ENCODE peak calls at places on chromosome 10, in seven cellular contexts. One of them, this sample, is unnamed.

GRCh38 chr10:15046626-15047025 is 2.9 kb downstream of the OLAH start:
- DNase-seq in IMR-90: peak
- DNase-seq in mesendoderm: peak
- DNase-seq in trophoblast cell: peak
- DNase-seq in H1: no peak
- DNase-seq in mesenchymal stem cell: peak
- DNase-seq in neuronal stem cell: no peak
- DNase-seq in this sample: no peak

GRCh38 chr10:104424719-104425118 is 71.1 kb downstream of the CFAP58 start:
- DNase-seq in IMR-90: peak
- DNase-seq in mesendoderm: no peak
- DNase-seq in trophoblast cell: no peak
- DNase-seq in H1: no peak
- DNase-seq in mesenchymal stem cell: no peak
- DNase-seq in neuronal stem cell: no peak
- DNase-seq in this sample: no peak

GRCh38 chr10:77925795-77926565 is 575 bp downstream of the DLG5 start:
- DNase-seq in IMR-90: no peak
- DNase-seq in mesendoderm: peak
- DNase-seq in trophoblast cell: peak
- DNase-seq in H1: peak
- DNase-seq in mesenchymal stem cell: peak
- DNase-seq in neuronal stem cell: peak
- DNase-seq in this sample: peak

GRCh38 chr10:97490592-97490991 is 7.6 kb downstream of the MMS19 start:
- DNase-seq in IMR-90: no peak
- DNase-seq in mesendoderm: no peak
- DNase-seq in trophoblast cell: no peak
- DNase-seq in H1: no peak
- DNase-seq in mesenchymal stem cell: no peak
- DNase-seq in neuronal stem cell: no peak
- DNase-seq in this sample: no peak

GRCh38 chr10:7913122-7913872 is 95.0 kb downstream of the TAF3 start:
- DNase-seq in IMR-90: no peak
- DNase-seq in mesendoderm: no peak
- DNase-seq in trophoblast cell: no peak
- DNase-seq in H1: no peak
- DNase-seq in mesenchymal stem cell: no peak
- DNase-seq in neuronal stem cell: no peak
- DNase-seq in this sample: no peak

GRCh38 chr10:47361293-47361692 is 13.1 kb downstream of the RBP3 start:
- DNase-seq in IMR-90: peak
- DNase-seq in mesendoderm: peak
- DNase-seq in trophoblast cell: peak
- DNase-seq in H1: peak
- DNase-seq in mesenchymal stem cell: peak
- DNase-seq in neuronal stem cell: peak
- DNase-seq in this sample: peak

GRCh38 chr10:71805776-71806705 is 32.7 kb upstream of the VSIR start:
- DNase-seq in IMR-90: no peak
- DNase-seq in mesendoderm: peak
- DNase-seq in trophoblast cell: peak
- DNase-seq in H1: peak
- DNase-seq in mesenchymal stem cell: peak
- DNase-seq in neuronal stem cell: peak
- DNase-seq in this sample: peak

GRCh38 chr10:43396928-43397624 is 11.9 kb downstream of the HNRNPF start:
- DNase-seq in IMR-90: peak
- DNase-seq in mesendoderm: peak
- DNase-seq in trophoblast cell: peak
- DNase-seq in H1: peak
- DNase-seq in mesenchymal stem cell: peak
- DNase-seq in neuronal stem cell: peak
- DNase-seq in this sample: peak

GRCh38 chr10:27535312-27535711 is 31.2 kb downstream of the RAB18 start:
- DNase-seq in IMR-90: no peak
- DNase-seq in mesendoderm: peak
- DNase-seq in trophoblast cell: no peak
- DNase-seq in H1: no peak
- DNase-seq in mesenchymal stem cell: no peak
- DNase-seq in neuronal stem cell: no peak
- DNase-seq in this sample: no peak

GRCh38 chr10:24603333-24603732 is 120.4 kb downstream of the ARHGAP21 start:
- DNase-seq in IMR-90: peak
- DNase-seq in mesendoderm: no peak
- DNase-seq in trophoblast cell: no peak
- DNase-seq in H1: no peak
- DNase-seq in mesenchymal stem cell: peak
- DNase-seq in neuronal stem cell: no peak
- DNase-seq in this sample: no peak

GRCh38 chr10:132534348-132535064 is 3.1 kb upstream of the INPP5A start:
- DNase-seq in IMR-90: no peak
- DNase-seq in mesendoderm: no peak
- DNase-seq in trophoblast cell: no peak
- DNase-seq in H1: no peak
- DNase-seq in mesenchymal stem cell: no peak
- DNase-seq in neuronal stem cell: no peak
- DNase-seq in this sample: no peak

GRCh38 chr10:18238875-18239485 is 98.8 kb downstream of the CACNB2 start:
- DNase-seq in IMR-90: peak
- DNase-seq in mesendoderm: peak
- DNase-seq in trophoblast cell: peak
- DNase-seq in H1: no peak
- DNase-seq in mesenchymal stem cell: peak
- DNase-seq in neuronal stem cell: no peak
- DNase-seq in this sample: no peak

GRCh38 chr10:102196893-102197292 is 29.2 kb upstream of the ELOVL3 start:
- DNase-seq in IMR-90: peak
- DNase-seq in mesendoderm: no peak
- DNase-seq in trophoblast cell: no peak
- DNase-seq in H1: no peak
- DNase-seq in mesenchymal stem cell: no peak
- DNase-seq in neuronal stem cell: no peak
- DNase-seq in this sample: no peak

GRCh38 chr10:24382979-24383663 is 174.2 kb downstream of the KIAA1217 start:
- DNase-seq in IMR-90: no peak
- DNase-seq in mesendoderm: peak
- DNase-seq in trophoblast cell: peak
- DNase-seq in H1: no peak
- DNase-seq in mesenchymal stem cell: no peak
- DNase-seq in neuronal stem cell: no peak
- DNase-seq in this sample: peak

GRCh38 chr10:110600487-110601101 is 33.1 kb downstream of the SMC3 start:
- DNase-seq in IMR-90: peak
- DNase-seq in mesendoderm: peak
- DNase-seq in trophoblast cell: peak
- DNase-seq in H1: no peak
- DNase-seq in mesenchymal stem cell: peak
- DNase-seq in neuronal stem cell: peak
- DNase-seq in this sample: peak

GRCh38 chr10:29239569-29240472 is 49.0 kb upstream of the LYZL1 start:
- DNase-seq in IMR-90: no peak
- DNase-seq in mesendoderm: peak
- DNase-seq in trophoblast cell: peak
- DNase-seq in H1: peak
- DNase-seq in mesenchymal stem cell: peak
- DNase-seq in neuronal stem cell: no peak
- DNase-seq in this sample: peak

GRCh38 chr10:114526497-114527238 is 122.4 kb upstream of the AFAP1L2 start:
- DNase-seq in IMR-90: peak
- DNase-seq in mesendoderm: peak
- DNase-seq in trophoblast cell: peak
- DNase-seq in H1: peak
- DNase-seq in mesenchymal stem cell: peak
- DNase-seq in neuronal stem cell: peak
- DNase-seq in this sample: peak

GRCh38 chr10:86960863-86961434 is 2.5 kb downstream of the SNCG start:
- DNase-seq in IMR-90: no peak
- DNase-seq in mesendoderm: no peak
- DNase-seq in trophoblast cell: no peak
- DNase-seq in H1: no peak
- DNase-seq in mesenchymal stem cell: no peak
- DNase-seq in neuronal stem cell: no peak
- DNase-seq in this sample: peak
- H2AK5ac ChIP-seq in IMR-90: peak
- H2AK5ac ChIP-seq in mesendoderm: peak
- H2AK5ac ChIP-seq in trophoblast cell: no peak
- H2AK5ac ChIP-seq in H1: peak
- H2AK5ac ChIP-seq in mesenchymal stem cell: no peak
- H2AK5ac ChIP-seq in neuronal stem cell: peak
- H2AK5ac ChIP-seq in this sample: no peak

GRCh38 chr10:84390364-84390763 is 62.0 kb downstream of the CCSER2 start:
- DNase-seq in IMR-90: no peak
- DNase-seq in mesendoderm: no peak
- DNase-seq in trophoblast cell: no peak
- DNase-seq in H1: no peak
- DNase-seq in mesenchymal stem cell: no peak
- DNase-seq in neuronal stem cell: no peak
- DNase-seq in this sample: no peak

GRCh38 chr10:84391326-84391725 is 62.9 kb downstream of the CCSER2 start:
- DNase-seq in IMR-90: peak
- DNase-seq in mesendoderm: no peak
- DNase-seq in trophoblast cell: no peak
- DNase-seq in H1: no peak
- DNase-seq in mesenchymal stem cell: no peak
- DNase-seq in neuronal stem cell: no peak
- DNase-seq in this sample: no peak

GRCh38 chr10:84388148-84388547 is 59.8 kb downstream of the CCSER2 start:
- DNase-seq in IMR-90: no peak
- DNase-seq in mesendoderm: no peak
- DNase-seq in trophoblast cell: no peak
- DNase-seq in H1: no peak
- DNase-seq in mesenchymal stem cell: no peak
- DNase-seq in neuronal stem cell: no peak
- DNase-seq in this sample: no peak
- H2AK5ac ChIP-seq in IMR-90: no peak
- H2AK5ac ChIP-seq in mesendoderm: no peak
- H2AK5ac ChIP-seq in trophoblast cell: no peak
- H2AK5ac ChIP-seq in H1: no peak
- H2AK5ac ChIP-seq in mesenchymal stem cell: no peak
- H2AK5ac ChIP-seq in neuronal stem cell: no peak
- H2AK5ac ChIP-seq in this sample: no peak

DNA sequence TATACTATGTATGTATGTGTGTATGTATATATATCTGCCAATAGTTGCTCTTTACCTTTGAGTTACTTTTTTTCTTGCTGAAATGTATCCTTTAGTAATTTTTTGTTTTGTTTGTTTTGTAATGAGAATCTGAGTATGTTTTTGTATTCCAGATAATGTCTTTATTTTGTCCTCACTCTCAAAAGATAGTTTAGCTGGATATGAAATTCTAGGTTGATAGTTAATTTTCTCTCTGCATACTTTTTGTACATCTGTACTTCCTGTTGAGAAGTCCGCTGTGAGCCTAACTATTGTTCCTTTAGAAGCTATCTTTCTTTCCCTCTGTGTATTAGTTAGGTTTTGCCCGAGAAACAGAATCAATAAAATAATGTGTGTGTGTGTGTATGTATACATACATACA is 29.5 kb downstream of the BUB3 start:
- DNase-seq in IMR-90: no peak
- DNase-seq in mesendoderm: no peak
- DNase-seq in trophoblast cell: no peak
- DNase-seq in H1: no peak
- DNase-seq in mesenchymal stem cell: no peak
- DNase-seq in neuronal stem cell: no peak
- DNase-seq in this sample: no peak
- H2AK5ac ChIP-seq in IMR-90: no peak
- H2AK5ac ChIP-seq in mesendoderm: no peak
- H2AK5ac ChIP-seq in trophoblast cell: no peak
- H2AK5ac ChIP-seq in H1: no peak
- H2AK5ac ChIP-seq in mesenchymal stem cell: no peak
- H2AK5ac ChIP-seq in neuronal stem cell: no peak
- H2AK5ac ChIP-seq in this sample: no peak

GRCh38 chr10:117409549-117410283 is 34.5 kb upstream of the PDZD8 start:
- DNase-seq in IMR-90: no peak
- DNase-seq in mesendoderm: no peak
- DNase-seq in trophoblast cell: no peak
- DNase-seq in H1: no peak
- DNase-seq in mesenchymal stem cell: no peak
- DNase-seq in neuronal stem cell: no peak
- DNase-seq in this sample: no peak

GRCh38 chr10:117408436-117409384 is 33.5 kb upstream of the PDZD8 start:
- DNase-seq in IMR-90: no peak
- DNase-seq in mesendoderm: no peak
- DNase-seq in trophoblast cell: no peak
- DNase-seq in H1: no peak
- DNase-seq in mesenchymal stem cell: no peak
- DNase-seq in neuronal stem cell: no peak
- DNase-seq in this sample: no peak

GRCh38 chr10:117413928-117414618 is 38.8 kb upstream of the PDZD8 start:
- DNase-seq in IMR-90: no peak
- DNase-seq in mesendoderm: no peak
- DNase-seq in trophoblast cell: no peak
- DNase-seq in H1: no peak
- DNase-seq in mesenchymal stem cell: no peak
- DNase-seq in neuronal stem cell: no peak
- DNase-seq in this sample: no peak

GRCh38 chr10:117411440-117412428 is 36.5 kb upstream of the PDZD8 start:
- DNase-seq in IMR-90: no peak
- DNase-seq in mesendoderm: no peak
- DNase-seq in trophoblast cell: no peak
- DNase-seq in H1: no peak
- DNase-seq in mesenchymal stem cell: no peak
- DNase-seq in neuronal stem cell: no peak
- DNase-seq in this sample: no peak

DNA sequence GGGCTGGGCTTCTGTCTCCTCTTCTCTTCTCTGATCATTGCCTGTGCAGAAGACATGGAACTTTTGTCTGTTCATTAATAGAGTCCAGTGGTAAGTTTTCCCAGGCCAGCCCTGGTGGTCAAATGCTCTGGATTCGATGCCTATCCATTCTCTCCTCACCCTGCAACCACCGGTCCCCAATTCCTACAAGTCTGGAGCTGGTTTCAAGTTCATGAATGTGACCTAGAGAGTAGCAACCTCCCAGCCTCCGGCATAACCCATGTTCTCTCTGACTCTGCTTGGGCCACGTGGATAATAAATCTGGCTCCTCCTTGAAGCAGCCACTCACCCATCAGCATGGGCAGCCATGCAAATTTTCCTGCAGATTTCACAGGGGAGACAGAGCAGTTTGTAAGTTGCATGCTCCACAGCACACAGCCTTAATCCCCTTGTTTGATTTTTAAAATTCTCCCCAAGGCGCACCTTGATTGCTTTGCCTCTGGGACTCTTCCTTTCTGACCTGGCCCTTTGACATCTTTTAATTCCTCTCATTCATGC is 37.3 kb upstream of the PDZD8 start:
- DNase-seq in IMR-90: no peak
- DNase-seq in mesendoderm: no peak
- DNase-seq in trophoblast cell: no peak
- DNase-seq in H1: no peak
- DNase-seq in mesenchymal stem cell: no peak
- DNase-seq in neuronal stem cell: no peak
- DNase-seq in this sample: no peak
- H2AK5ac ChIP-seq in IMR-90: no peak
- H2AK5ac ChIP-seq in mesendoderm: no peak
- H2AK5ac ChIP-seq in trophoblast cell: no peak
- H2AK5ac ChIP-seq in H1: no peak
- H2AK5ac ChIP-seq in mesenchymal stem cell: no peak
- H2AK5ac ChIP-seq in neuronal stem cell: no peak
- H2AK5ac ChIP-seq in this sample: no peak

This sample was measured in H9.